ENCODE peak calls at places on chromosomes 11 and 22, in eight cellular contexts. A, F, C, S, D, Q, G and Y are unnamed samples.

GRCh38 chr22:26994801-26995200 is 337.4 kb downstream of the MIAT start:
- DNase-seq in A (no peak), Q (no peak), C (no peak), F (no peak), G (no peak), S (no peak), D (no peak), Y (no peak)

GRCh38 chr11:70604630-70605520 is 206.5 kb downstream of the CTTN start:
- DNase-seq in G (no peak), S (no peak), A (no peak), Q (no peak), F (no peak), D (peak; percentile 6), C (no peak), Y (no peak)

GRCh38 chr22:32723632-32724031 is 77.9 kb upstream of the TIMP3 start:
- DNase-seq in C (no peak), Q (peak; percentile 94), F (peak; percentile 91), A (peak; percentile 81), G (no peak), D (peak; percentile 93), S (peak; percentile 87), Y (peak; percentile 87)

GRCh38 chr11:61041755-61042518 is 60.4 kb upstream of the CD5 start:
- DNase-seq in C (no peak), G (no peak), A (no peak), Q (peak; percentile 23), D (no peak), F (no peak), S (peak; percentile 68), Y (no peak)

GRCh38 chr22:21902296-21903087 is 35.0 kb upstream of the MAPK1 start:
- DNase-seq in Q (no peak), S (no peak), A (no peak), D (no peak), F (no peak), G (no peak), C (no peak), Y (no peak)

GRCh38 chr11:12052676-12053605 is 44.5 kb upstream of the DKK3 start:
- DNase-seq in S (peak; percentile 54), F (no peak), D (no peak), C (peak; percentile 81), A (no peak), G (no peak), Q (no peak), Y (no peak)

GRCh38 chr11:12019867-12020416 is 11.5 kb upstream of the DKK3 start:
- DNase-seq in S (no peak), G (no peak), C (no peak), Q (no peak), D (no peak), F (peak; percentile 36), A (no peak), Y (no peak)

GRCh38 chr11:74123008-74123448 is 47.8 kb downstream of the C2CD3 start:
- DNase-seq in C (no peak), G (no peak), Q (peak; percentile 58), F (peak; percentile 56), A (no peak), S (no peak), D (peak; percentile 17), Y (no peak)

GRCh38 chr11:131796541-131796940 is 426.1 kb downstream of the NTM start:
- DNase-seq in Q (no peak), S (no peak), G (no peak), F (no peak), C (no peak), A (no peak), D (no peak), Y (no peak)

GRCh38 chr11:78040691-78041379 is 17.8 kb upstream of the KCTD14 start:
- DNase-seq in G (no peak), S (no peak), Q (peak; percentile 43), D (no peak), C (no peak), F (no peak), A (no peak), Y (no peak)

GRCh38 chr11:68009391-68010000 is 631 bp upstream of the ALDH3B1 start:
- DNase-seq in G (no peak), Q (peak; percentile 59), A (no peak), F (peak; percentile 86), S (no peak), D (peak; percentile 56), C (no peak), Y (peak; percentile 39)

GRCh38 chr11:77024745-77025144 is 9.5 kb upstream of the B3GNT6 start:
- DNase-seq in Q (no peak), C (no peak), D (no peak), F (no peak), S (no peak), G (no peak), A (no peak), Y (no peak)

GRCh38 chr11:69278091-69278867 is 15.7 kb upstream of the MYEOV start:
- DNase-seq in F (no peak), S (no peak), D (no peak), C (no peak), A (no peak), G (no peak), Q (no peak), Y (no peak)

GRCh38 chr11:14522245-14522644 is 2.1 kb upstream of the PSMA1 start:
- DNase-seq in Q (no peak), S (no peak), F (no peak), G (no peak), D (no peak), C (no peak), A (no peak), Y (no peak)

GRCh38 chr11:91823252-91823830 is 401.3 kb upstream of the FAT3 start:
- DNase-seq in S (no peak), Q (no peak), G (no peak), F (no peak), A (no peak), D (no peak), C (no peak), Y (no peak)

GRCh38 chr11:128624269-128625170 is 37.2 kb upstream of the ETS1 start:
- DNase-seq in S (no peak), A (no peak), D (no peak), Q (no peak), F (no peak), G (no peak), C (no peak), Y (no peak)

GRCh38 chr11:94599510-94599909 is 32.3 kb downstream of the PIWIL4 start:
- DNase-seq in S (no peak), F (no peak), Q (no peak), G (no peak), C (no peak), D (no peak), A (no peak), Y (no peak)

GRCh38 chr11:59918494-59918893 is 19.7 kb upstream of the OOSP1 start:
- DNase-seq in S (no peak), G (no peak), D (peak; percentile 82), F (peak; percentile 40), Q (peak; percentile 36), A (no peak), C (no peak), Y (peak; percentile 16)

GRCh38 chr22:42655693-42656092 is 6.5 kb upstream of the CYB5R3 start:
- DNase-seq in A (no peak), S (no peak), F (no peak), D (no peak), G (no peak), Q (no peak), C (peak; percentile 59), Y (no peak)

GRCh38 chr11:120667934-120668333 is 156.4 kb downstream of the GRIK4 start:
- DNase-seq in G (no peak), A (no peak), Q (no peak), S (no peak), C (no peak), D (no peak), F (no peak), Y (no peak)

GRCh38 chr11:19367051-19367709 is 126.4 kb upstream of the E2F8 start:
- DNase-seq in D (peak; percentile 90), F (peak; percentile 72), S (no peak), G (no peak), C (no peak), Q (peak; percentile 85), A (no peak), Y (peak; percentile 81)

GRCh38 chr22:50067244-50067643 is 9.1 kb upstream of the TTLL8 start:
- DNase-seq in G (no peak), C (no peak), F (no peak), D (no peak), A (no peak), S (no peak), Q (no peak), Y (no peak)

GRCh38 chr22:36546092-36546804 is 17.3 kb upstream of the EIF3D start:
- DNase-seq in Q (peak; percentile 50), D (peak; percentile 74), A (no peak), F (peak; percentile 51), C (peak; percentile 49), S (no peak), G (no peak), Y (peak; percentile 57)

GRCh38 chr11:21723681-21724080 is 469.2 kb upstream of the ANO5 start:
- DNase-seq in S (no peak), C (peak; percentile 80), G (no peak), D (no peak), F (no peak), A (no peak), Q (no peak), Y (no peak)

GRCh38 chr11:9775393-9775780 is 111.5 kb downstream of the SWAP70 start:
- DNase-seq in S (no peak), Q (no peak), D (no peak), G (no peak), F (no peak), C (no peak), A (no peak), Y (peak; percentile 58)

GRCh38 chr11:124640660-124641059 is 18.0 kb downstream of the TBRG1 start:
- DNase-seq in Q (peak; percentile 1), S (no peak), D (no peak), G (no peak), A (no peak), C (no peak), F (peak; percentile 2), Y (no peak)

GRCh38 chr22:19476023-19476422 is 3.0 kb downstream of the UFD1 start:
- DNase-seq in Q (no peak), D (no peak), S (no peak), F (no peak), C (no peak), A (no peak), G (no peak), Y (no peak)

GRCh38 chr11:26043665-26044064 is 288.3 kb upstream of the ANO3 start:
- DNase-seq in G (no peak), S (no peak), F (no peak), D (no peak), Q (no peak), C (no peak), A (no peak), Y (no peak)

GRCh38 chr11:2944953-2945756 is 15.9 kb upstream of the PHLDA2 start:
- DNase-seq in C (no peak), Q (peak; percentile 92), A (no peak), F (peak; percentile 90), S (peak; percentile 96), D (peak; percentile 98), G (no peak), Y (peak; percentile 97)

GRCh38 chr22:45262931-45263789 is 21.6 kb upstream of the UPK3A start:
- DNase-seq in Q (peak; percentile 49), G (no peak), A (no peak), S (peak; percentile 76), F (no peak), D (peak; percentile 10), C (no peak), Y (no peak)

GRCh38 chr22:36253523-36254490 is 874 bp downstream of the APOL1 start:
- DNase-seq in Q (no peak), S (no peak), A (no peak), D (peak; percentile 48), F (no peak), G (no peak), C (peak; percentile 1), Y (no peak)

GRCh38 chr22:32416556-32417085 is 4.6 kb upstream of the RTCB start:
- DNase-seq in D (no peak), A (no peak), F (no peak), C (no peak), S (no peak), Q (no peak), G (no peak), Y (no peak)

GRCh38 chr11:110059706-110060430 is 33.3 kb upstream of the ZC3H12C start:
- DNase-seq in A (no peak), S (no peak), Q (peak; percentile 65), D (peak; percentile 78), C (no peak), F (peak; percentile 27), G (no peak), Y (peak; percentile 67)

GRCh38 chr11:69160296-69161116 is 4.8 kb downstream of the SMIM38 start:
- DNase-seq in G (no peak), C (no peak), A (no peak), Q (no peak), F (no peak), D (no peak), S (no peak), Y (no peak)